ENCODE peak calls at places on chromosome 9, in seven cellular contexts. G, Z, X, N, J, Y and Q are unnamed samples.

GRCh38 chr9:98256632-98257218 is 1.3 kb upstream of the TBC1D2 start:
- DNase-seq in N (peak), G (no peak), J (peak), Y (no peak), X (no peak), Z (no peak), Q (no peak)

GRCh38 chr9:122827759-122828090 is 663 bp downstream of the PDCL start:
- DNase-seq in Z (no peak), Y (no peak), X (no peak), N (no peak), J (no peak), G (peak), Q (no peak)

GRCh38 chr9:130232899-130233586 is 32.5 kb upstream of the HMCN2 start:
- DNase-seq in X (no peak), Z (peak), N (no peak), Y (no peak), G (no peak), J (no peak), Q (no peak)

GRCh38 chr9:95366731-95367325 is 49.3 kb upstream of the FANCC start:
- DNase-seq in X (no peak), J (no peak), Z (no peak), N (no peak), G (no peak), Y (no peak), Q (no peak)

GRCh38 chr9:70954126-70954525 is 167.3 kb downstream of the TRPM3 start:
- DNase-seq in Z (no peak), X (no peak), G (no peak), J (no peak), Y (no peak), N (no peak), Q (no peak)

GRCh38 chr9:79868532-79869189 is 296.9 kb downstream of the TLE4 start:
- DNase-seq in X (no peak), J (peak), Y (no peak), G (no peak), N (no peak), Z (no peak), Q (no peak)

GRCh38 chr9:74444389-74444788 is 52.7 kb upstream of the RORB start:
- DNase-seq in G (no peak), X (no peak), Z (no peak), J (no peak), Y (no peak), N (peak), Q (no peak)

GRCh38 chr9:33381231-33381791 is 21.1 kb downstream of the AQP7 start:
- DNase-seq in N (no peak), Z (peak), Y (peak), X (no peak), G (no peak), J (no peak), Q (no peak)

GRCh38 chr9:117092582-117092981 is 322.3 kb downstream of the ASTN2 start:
- DNase-seq in X (no peak), Y (no peak), N (no peak), G (peak), J (no peak), Z (no peak), Q (no peak)

GRCh38 chr9:16150501-16150900 is 597.7 kb downstream of the CCDC171 start:
- DNase-seq in Y (no peak), Z (peak), J (no peak), X (no peak), G (no peak), N (peak), Q (no peak)

GRCh38 chr9:81693639-81694378 is 4.5 kb upstream of the TLE1 start:
- DNase-seq in N (peak), Y (no peak), G (no peak), Z (no peak), X (no peak), J (no peak), Q (no peak)

GRCh38 chr9:108724669-108725068 is 131.1 kb downstream of the ACTL7B start:
- DNase-seq in G (no peak), N (no peak), Z (no peak), J (no peak), X (no peak), Y (no peak), Q (no peak)

GRCh38 chr9:110615526-110615925 is 36.0 kb upstream of the SVEP1 start:
- DNase-seq in Z (no peak), G (no peak), J (no peak), N (no peak), X (no peak), Y (no peak), Q (no peak)

GRCh38 chr9:37383393-37383792 is 39.1 kb upstream of the GRHPR start:
- DNase-seq in Z (no peak), G (no peak), J (no peak), Y (no peak), N (no peak), X (no peak), Q (no peak)

GRCh38 chr9:36163840-36164175 is 5.4 kb upstream of the CCIN start:
- DNase-seq in X (no peak), J (no peak), Z (no peak), N (no peak), G (no peak), Y (no peak), Q (no peak)

GRCh38 chr9:112382501-112383364 is 2.8 kb downstream of the HSDL2 start:
- DNase-seq in Z (no peak), Y (peak), N (no peak), X (no peak), J (no peak), G (no peak), Q (no peak)

GRCh38 chr9:13274901-13275641 is 4.4 kb downstream of the MPDZ start:
- DNase-seq in G (no peak), X (no peak), J (no peak), Z (no peak), N (peak), Y (no peak), Q (no peak)

GRCh38 chr9:16136961-16137360 is 584.1 kb downstream of the CCDC171 start:
- DNase-seq in J (no peak), N (no peak), G (no peak), Y (no peak), Z (no peak), X (no peak), Q (peak)

GRCh38 chr9:130715270-130716077 is 21.9 kb downstream of the EXOSC2 start:
- DNase-seq in Y (no peak), N (no peak), G (no peak), Z (no peak), X (no peak), J (no peak), Q (no peak)

GRCh38 chr9:35736201-35736633 is 3.8 kb downstream of the CREB3 start:
- DNase-seq in Y (peak), X (peak), G (peak), N (peak), Z (peak), J (peak), Q (peak)

GRCh38 chr9:14344846-14345585 is 31.1 kb upstream of the NFIB start:
- DNase-seq in N (no peak), Y (no peak), J (no peak), G (no peak), X (no peak), Z (no peak), Q (no peak)

DNA sequence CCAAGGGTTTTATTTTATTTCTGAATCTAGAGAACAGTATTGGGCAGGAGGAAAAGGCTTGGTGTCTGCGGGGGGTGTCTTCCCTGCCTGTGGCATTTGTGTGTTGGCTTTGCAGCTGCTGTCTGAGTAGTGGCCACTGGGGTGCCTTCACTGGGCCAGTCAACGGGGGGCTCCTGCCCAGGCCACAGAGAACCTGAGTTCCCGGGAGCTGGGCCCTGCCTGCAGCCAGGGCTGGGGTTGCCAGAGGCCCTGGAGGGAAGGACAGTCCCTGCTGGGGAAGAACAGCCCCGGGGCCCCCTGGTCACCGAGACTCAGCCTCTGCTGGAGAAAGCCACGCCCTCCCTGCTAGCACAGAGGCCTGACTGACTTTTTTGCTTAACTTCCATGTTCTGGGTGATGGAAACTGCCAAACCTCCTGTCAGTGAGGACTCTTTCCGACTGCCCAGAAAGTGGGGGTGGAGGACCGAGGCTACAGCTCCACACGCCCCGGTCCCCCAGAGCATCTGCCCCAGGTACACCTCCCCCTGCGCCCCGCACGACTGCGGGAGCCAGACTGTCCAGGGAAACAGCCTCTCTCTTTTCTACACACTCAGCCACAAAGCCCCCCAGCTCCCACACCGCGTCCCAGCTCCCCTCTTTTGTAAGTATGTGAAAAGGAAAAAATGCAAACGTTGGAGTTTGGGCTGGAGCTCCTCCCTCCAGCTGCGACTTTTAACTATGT is 133.4 kb downstream of the DAB2IP start:
- DNase-seq in Z (no peak), Y (no peak), G (no peak), X (peak), J (no peak), N (no peak), Q (no peak)
- TF ChIP-seq CTCF in Z (no peak), Y (no peak), G (no peak), X (no peak), J (no peak), N (no peak), Q (no peak)

GRCh38 chr9:89845321-89845720 is 240.5 kb downstream of the GADD45G start:
- DNase-seq in Z (no peak), G (no peak), N (no peak), J (no peak), X (no peak), Y (no peak), Q (no peak)
- H3K4me3 ChIP-seq in Z (no peak), G (no peak), N (no peak), J (no peak), X (no peak), Y (no peak), Q (no peak)

GRCh38 chr9:125634040-125634717 is 72.8 kb downstream of the MAPKAP1 start:
- DNase-seq in Y (no peak), X (no peak), Z (no peak), G (no peak), J (no peak), N (no peak), Q (no peak)
- TF ChIP-seq EP300 in Y (no peak), X (no peak), Z (no peak), G (no peak), J (no peak), N (no peak), Q (no peak)

DNA sequence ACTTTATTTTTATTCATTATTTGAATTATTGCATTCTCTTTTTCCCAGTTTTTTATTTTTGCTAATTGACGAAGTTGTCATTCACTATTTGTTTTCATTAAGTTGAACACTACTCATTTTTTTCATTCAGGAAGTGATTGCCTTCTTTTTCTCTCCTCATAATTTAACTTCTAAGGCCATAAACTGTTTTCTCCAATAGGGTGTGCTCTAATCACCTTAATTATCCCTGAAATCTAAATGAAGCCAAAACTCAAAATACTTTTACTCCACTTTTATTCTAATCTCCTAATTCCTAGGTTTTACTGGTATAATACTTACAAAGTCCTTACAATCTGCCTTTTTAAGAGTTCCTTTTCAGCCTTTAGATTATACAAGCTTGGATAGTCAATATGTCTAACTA is 2.9 kb upstream of the OR13C2 start:
- DNase-seq in G (no peak), Z (no peak), Y (no peak), J (no peak), N (no peak), X (no peak), Q (no peak)
- TF ChIP-seq CTCF in G (no peak), Z (no peak), Y (no peak), J (no peak), N (peak), X (no peak), Q (no peak)